ENCODE peak calls at places on chromosome 21, in nine cellular contexts. R, S, Y, I, E, L, P, J and A are unnamed samples.

GRCh38 chr21:32802954-32803353 is 31.4 kb upstream of the PAXBP1 start:
- DNase-seq in R (no peak), S (no peak), Y (no peak), I (no peak), E (no peak), L (no peak), P (no peak), J (no peak), A (peak)

GRCh38 chr21:34011660-34012059 is 61.7 kb upstream of the MRPS6 start:
- DNase-seq in R (no peak), S (no peak), Y (no peak), I (no peak), E (no peak), L (no peak), P (no peak), J (no peak), A (no peak)

GRCh38 chr21:43597052-43597451 is 62.2 kb downstream of the HSF2BP start:
- DNase-seq in R (no peak), S (peak), Y (no peak), I (no peak), E (no peak), L (no peak), P (no peak), J (no peak), A (no peak)

GRCh38 chr21:15390049-15390448 is 325.2 kb upstream of the NRIP1 start:
- DNase-seq in R (no peak), S (no peak), Y (no peak), I (no peak), E (no peak), L (no peak), P (no peak), J (no peak), A (no peak)

GRCh38 chr21:32463889-32464300 is 51.4 kb downstream of the EVA1C start:
- DNase-seq in R (peak), S (peak), Y (no peak), I (no peak), E (no peak), L (no peak), P (no peak), J (no peak), A (no peak)

GRCh38 chr21:27424601-27425000 is 457.7 kb upstream of the ADAMTS5 start:
- DNase-seq in R (no peak), S (no peak), Y (no peak), I (no peak), E (no peak), L (no peak), P (no peak), J (no peak), A (no peak)

GRCh38 chr21:43362928-43363314 is 64.0 kb downstream of the SIK1 start:
- DNase-seq in R (no peak), S (no peak), Y (no peak), I (no peak), E (no peak), L (no peak), P (peak), J (no peak), A (no peak)

GRCh38 chr21:45079351-45079750 is 5.0 kb downstream of the ADARB1 start:
- DNase-seq in R (no peak), S (no peak), Y (no peak), I (no peak), E (no peak), L (no peak), P (no peak), J (no peak), A (no peak)

GRCh38 chr21:43367296-43367695 is 59.6 kb downstream of the SIK1 start:
- DNase-seq in R (no peak), S (no peak), Y (no peak), I (no peak), E (peak), L (no peak), P (no peak), J (no peak), A (no peak)

GRCh38 chr21:35136106-35136505 is 87.0 kb upstream of the RUNX1 start:
- DNase-seq in R (no peak), S (no peak), Y (no peak), I (no peak), E (no peak), L (no peak), P (no peak), J (no peak), A (no peak)

GRCh38 chr21:35102488-35103407 is 53.6 kb upstream of the RUNX1 start:
- DNase-seq in R (no peak), S (no peak), Y (peak), I (peak), E (no peak), L (no peak), P (peak), J (peak), A (no peak)

GRCh38 chr21:34836933-34837505 is 168.2 kb downstream of the CLIC6 start:
- DNase-seq in R (no peak), S (no peak), Y (no peak), I (no peak), E (no peak), L (no peak), P (no peak), J (no peak), A (no peak)

GRCh38 chr21:44871576-44872265 is 1.8 kb downstream of the PTTG1IP start:
- DNase-seq in R (peak), S (peak), Y (peak), I (no peak), E (no peak), L (peak), P (peak), J (peak), A (no peak)

GRCh38 chr21:29185172-29185571 is 54.7 kb downstream of the MAP3K7CL start:
- DNase-seq in R (no peak), S (no peak), Y (no peak), I (no peak), E (no peak), L (no peak), P (no peak), J (no peak), A (no peak)

GRCh38 chr21:29184047-29184446 is 53.6 kb downstream of the MAP3K7CL start:
- DNase-seq in R (no peak), S (no peak), Y (no peak), I (no peak), E (no peak), L (no peak), P (no peak), J (no peak), A (no peak)

GRCh38 chr21:29185633-29186032 is 55.2 kb downstream of the MAP3K7CL start:
- DNase-seq in R (no peak), S (no peak), Y (no peak), I (no peak), E (no peak), L (no peak), P (no peak), J (no peak), A (no peak)

GRCh38 chr21:29181799-29182470 is 51.5 kb downstream of the MAP3K7CL start:
- DNase-seq in R (peak), S (peak), Y (no peak), I (no peak), E (no peak), L (no peak), P (peak), J (no peak), A (no peak)

DNA sequence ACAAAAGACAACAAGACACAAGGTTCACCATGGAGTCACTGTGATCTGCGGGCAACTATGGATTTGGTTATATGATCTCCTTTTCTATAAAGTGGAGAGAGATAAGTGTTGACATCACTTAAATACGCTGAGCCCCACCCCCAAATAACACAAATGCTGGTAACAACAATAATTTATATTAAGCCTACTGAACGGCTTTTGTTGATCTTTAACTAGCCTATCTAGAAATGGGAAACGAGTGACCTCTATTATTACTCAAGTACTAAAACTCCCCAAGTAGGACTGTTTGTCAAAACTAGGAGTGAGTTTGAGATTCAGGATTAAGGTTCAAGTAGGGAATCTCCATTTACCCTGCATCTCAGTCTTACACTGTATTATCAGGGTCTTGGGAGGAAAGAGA is 52.2 kb downstream of the MAP3K7CL start:
- DNase-seq in R (no peak), S (peak), Y (no peak), I (no peak), E (no peak), L (no peak), P (no peak), J (no peak), A (no peak)
- H3K27ac ChIP-seq in R (peak), S (peak), Y (peak), I (no peak), E (peak), L (peak), P (peak), J (peak), A (peak)

GRCh38 chr21:36749935-36750578 is 51.1 kb downstream of the SIM2 start:
- DNase-seq in R (no peak), S (peak), Y (no peak), I (no peak), E (no peak), L (no peak), P (no peak), J (no peak), A (no peak)
- H3K4me3 ChIP-seq in R (no peak), S (no peak), Y (no peak), I (no peak), E (no peak), L (no peak), P (no peak), J (no peak), A (no peak)

DNA sequence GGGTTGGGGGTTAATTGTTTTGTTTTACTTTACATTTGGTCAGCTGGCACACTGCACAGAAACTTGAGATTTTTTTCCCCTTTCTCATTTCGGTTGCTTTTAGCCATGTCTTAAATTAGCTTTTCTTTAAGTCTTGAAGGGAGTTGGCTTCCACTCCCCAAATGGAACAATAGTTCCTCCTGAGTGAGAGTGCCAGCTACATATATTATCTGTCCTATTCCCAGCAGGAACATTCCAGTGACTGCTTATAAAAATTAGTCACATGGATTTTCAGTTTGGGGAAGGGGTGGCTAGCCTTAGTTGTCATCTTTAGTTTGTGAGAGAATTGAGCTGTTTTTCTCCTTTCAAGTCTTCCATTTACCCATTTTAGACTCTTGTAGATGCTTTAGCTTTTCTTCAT is 510.2 kb upstream of the CXADR start:
- DNase-seq in R (no peak), S (no peak), Y (no peak), I (no peak), E (no peak), L (no peak), P (no peak), J (no peak), A (no peak)
- TF ChIP-seq EP300 in R (no peak), S (no peak), Y (no peak), I (no peak), E (no peak), L (no peak), P (no peak), J (no peak), A (no peak)

GRCh38 chr21:17745086-17745485 is 74.1 kb downstream of the C21orf91 start:
- DNase-seq in R (no peak), S (no peak), Y (no peak), I (no peak), E (no peak), L (no peak), P (no peak), J (no peak), A (no peak)

GRCh38 chr21:17746920-17747319 is 72.2 kb downstream of the C21orf91 start:
- DNase-seq in R (no peak), S (no peak), Y (no peak), I (no peak), E (no peak), L (no peak), P (no peak), J (no peak), A (no peak)

GRCh38 chr21:17742940-17743592 is 76.1 kb downstream of the C21orf91 start:
- DNase-seq in R (no peak), S (no peak), Y (no peak), I (no peak), E (no peak), L (no peak), P (no peak), J (no peak), A (no peak)

GRCh38 chr21:17738171-17738953 is 80.8 kb downstream of the C21orf91 start:
- DNase-seq in R (no peak), S (no peak), Y (no peak), I (no peak), E (no peak), L (no peak), P (peak), J (peak), A (no peak)

GRCh38 chr21:17742181-17742580 is 77.0 kb downstream of the C21orf91 start:
- DNase-seq in R (no peak), S (no peak), Y (no peak), I (no peak), E (no peak), L (no peak), P (no peak), J (no peak), A (no peak)
- H3K27ac ChIP-seq in R (no peak), S (no peak), Y (no peak), I (no peak), E (no peak), L (no peak), P (no peak), J (no peak), A (no peak)

GRCh38 chr21:28547795-28548194 is 444.9 kb downstream of the LTN1 start:
- DNase-seq in R (no peak), S (no peak), Y (no peak), I (no peak), E (no peak), L (no peak), P (no peak), J (no peak), A (no peak)

GRCh38 chr21:28548291-28548690 is 444.4 kb downstream of the LTN1 start:
- DNase-seq in R (no peak), S (no peak), Y (no peak), I (no peak), E (no peak), L (no peak), P (no peak), J (no peak), A (no peak)

GRCh38 chr21:28554660-28555475 is 437.8 kb downstream of the LTN1 start:
- DNase-seq in R (no peak), S (no peak), Y (no peak), I (no peak), E (no peak), L (no peak), P (no peak), J (no peak), A (no peak)

DNA sequence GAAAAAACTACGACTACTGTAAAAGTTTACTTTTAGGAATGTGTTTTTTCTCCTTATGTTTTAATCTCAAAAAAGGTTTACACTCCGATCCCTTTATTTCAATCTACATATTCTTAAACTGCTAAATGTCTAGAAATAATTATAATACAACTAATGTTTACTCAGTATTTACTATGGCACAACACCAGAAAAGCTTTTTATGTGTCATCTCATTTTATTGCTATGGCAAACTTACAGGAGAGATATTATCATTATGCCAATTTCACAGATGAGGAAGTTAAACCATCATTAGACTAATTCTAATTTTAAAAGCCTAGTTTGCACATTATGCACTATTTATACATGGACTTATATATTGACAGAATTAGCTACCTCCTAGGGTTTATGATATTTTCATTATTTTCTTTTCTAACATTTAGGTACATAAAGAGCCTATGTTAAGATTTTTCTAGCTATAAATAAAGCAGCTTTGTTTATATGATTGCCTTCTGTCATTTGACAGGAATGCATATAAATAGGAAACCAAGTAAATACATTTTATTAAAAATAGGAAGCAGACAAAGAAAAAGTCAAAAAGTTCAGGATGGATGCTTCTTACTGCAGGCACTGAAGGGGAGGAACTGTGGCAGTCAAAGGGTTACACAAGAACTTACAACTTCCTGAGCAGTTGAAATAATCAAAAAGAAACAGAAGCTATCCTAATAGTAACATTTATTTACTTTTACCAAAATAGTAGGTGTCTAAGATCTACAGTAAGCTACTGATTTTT is 442.4 kb downstream of the LTN1 start:
- DNase-seq in R (no peak), S (no peak), Y (no peak), I (no peak), E (no peak), L (no peak), P (no peak), J (no peak), A (no peak)
- H3K4me3 ChIP-seq in R (no peak), S (no peak), Y (no peak), I (no peak), E (no peak), L (no peak), P (no peak), J (no peak), A (no peak)

GRCh38 chr21:41803316-41803715 is 36.5 kb upstream of the RIPK4 start:
- DNase-seq in R (no peak), S (no peak), Y (no peak), I (no peak), E (no peak), L (peak), P (no peak), J (no peak), A (no peak)
- TF ChIP-seq EP300 in R (no peak), S (no peak), Y (no peak), I (no peak), E (no peak), L (no peak), P (no peak), J (no peak), A (no peak)

DNA sequence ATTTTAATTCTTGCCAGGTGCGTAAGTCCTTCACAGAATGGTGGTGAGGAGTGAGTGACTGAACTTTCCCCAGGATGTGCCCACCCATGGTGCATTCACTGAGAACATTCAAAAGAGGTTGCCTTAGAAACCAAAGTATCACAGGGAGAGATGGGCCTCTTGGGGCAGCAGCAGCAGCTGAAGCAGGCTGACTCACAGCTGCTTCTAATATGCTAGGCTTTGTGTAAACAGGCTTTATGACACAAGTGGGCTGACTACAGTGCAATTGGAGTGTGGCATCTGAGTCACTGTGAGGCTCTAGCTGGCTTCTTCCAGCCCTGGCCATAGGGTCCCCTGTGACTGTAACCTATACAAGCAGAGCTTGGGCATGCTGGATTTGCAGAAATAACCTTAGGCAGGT is 12.6 kb downstream of the PIGP start:
- DNase-seq in R (peak), S (peak), Y (peak), I (no peak), E (peak), L (no peak), P (peak), J (peak), A (no peak)
- H3K27ac ChIP-seq in R (no peak), S (peak), Y (no peak), I (no peak), E (peak), L (no peak), P (peak), J (peak), A (no peak)

GRCh38 chr21:38807987-38808386 is 2.3 kb downstream of the ETS2 start:
- DNase-seq in R (no peak), S (no peak), Y (no peak), I (no peak), E (no peak), L (no peak), P (peak), J (no peak), A (no peak)
- H3K4me3 ChIP-seq in R (peak), S (peak), Y (peak), I (peak), E (peak), L (peak), P (peak), J (peak), A (peak)

GRCh38 chr21:38897532-38898421 is 92.0 kb downstream of the ETS2 start:
- DNase-seq in R (no peak), S (no peak), Y (no peak), I (no peak), E (no peak), L (no peak), P (no peak), J (no peak), A (no peak)

GRCh38 chr21:38900499-38900898 is 94.8 kb downstream of the ETS2 start:
- DNase-seq in R (no peak), S (no peak), Y (no peak), I (no peak), E (no peak), L (no peak), P (no peak), J (no peak), A (no peak)

GRCh38 chr21:38894899-38895298 is 89.2 kb downstream of the ETS2 start:
- DNase-seq in R (no peak), S (no peak), Y (no peak), I (no peak), E (no peak), L (no peak), P (no peak), J (no peak), A (no peak)

GRCh38 chr21:38899277-38899947 is 93.7 kb downstream of the ETS2 start:
- DNase-seq in R (no peak), S (no peak), Y (no peak), I (no peak), E (no peak), L (no peak), P (no peak), J (no peak), A (no peak)

DNA sequence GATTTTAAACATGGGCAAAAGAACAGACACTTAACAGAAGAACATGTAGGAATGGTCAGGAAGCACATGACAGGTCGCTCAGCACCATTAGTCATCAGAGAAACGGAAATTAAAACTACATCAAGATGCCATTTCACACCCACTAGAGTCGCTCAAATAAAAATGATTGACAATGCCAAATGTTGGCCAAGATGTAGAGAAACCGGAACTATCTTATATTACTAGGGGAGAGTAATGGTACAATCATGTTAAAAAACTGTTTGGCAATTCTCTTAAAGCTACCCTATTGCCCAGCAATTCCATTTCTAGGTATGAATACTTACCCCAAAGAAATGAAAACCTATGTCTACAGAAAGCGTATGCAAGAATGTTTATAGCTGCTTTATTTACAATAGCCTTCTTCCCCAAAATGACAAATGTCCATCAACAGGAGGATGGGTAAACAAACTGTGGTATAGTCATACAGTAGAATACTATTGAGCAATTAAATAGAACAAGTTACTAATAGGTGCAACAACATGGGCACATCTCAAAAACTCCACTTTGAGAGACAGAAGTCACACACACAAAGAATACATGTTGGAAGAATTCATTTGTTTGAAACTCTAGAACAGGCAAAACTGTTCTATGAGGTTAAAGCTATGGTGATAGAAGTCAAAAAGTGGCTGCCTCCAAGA is 92.8 kb downstream of the ETS2 start:
- DNase-seq in R (no peak), S (no peak), Y (no peak), I (no peak), E (no peak), L (no peak), P (no peak), J (no peak), A (no peak)
- TF ChIP-seq EP300 in R (no peak), S (no peak), Y (no peak), I (no peak), E (no peak), L (no peak), P (no peak), J (no peak), A (no peak)